ENCODE peak calls at places on chromosomes 11 and 22, in six cellular contexts. P is IMR-90, L is tibial artery, C is hepatocyte, N is esophagus squamous epithelium, M is upper lobe of right lung. G is an unnamed sample.

GRCh38 chr11:78946945-78947914 is 372.6 kb upstream of the NARS2 start:
- DNase-seq in L (no peak), N (no peak), P (no peak), C (peak; percentile 69), M (no peak), G (no peak)

GRCh38 chr22:29626497-29627195 is 23.2 kb downstream of the NF2 start:
- DNase-seq in N (no peak), L (no peak), M (no peak), P (peak; percentile 91), C (no peak), G (no peak)

GRCh38 chr11:62880231-62880802 is 379 bp upstream of the SLC3A2 start:
- DNase-seq in N (no peak), M (no peak), L (no peak), C (peak; percentile 66), P (peak; percentile 88), G (peak; percentile 55)

GRCh38 chr11:15905334-15905733 is 451.0 kb downstream of the SOX6 start:
- DNase-seq in M (peak; percentile 29), C (no peak), N (no peak), P (no peak), L (no peak), G (no peak)

GRCh38 chr11:11569936-11570491 is 51.8 kb downstream of the GALNT18 start:
- DNase-seq in N (no peak), L (peak; percentile 95), P (no peak), M (peak; percentile 70), C (peak; percentile 39), G (no peak)

GRCh38 chr22:29912605-29913398 is 29.8 kb downstream of the MTMR3 start:
- DNase-seq in M (no peak), C (peak; percentile 9), L (no peak), P (peak; percentile 93), N (no peak), G (no peak)

GRCh38 chr22:47016636-47017035 is 254.2 kb downstream of the TBC1D22A start:
- DNase-seq in M (peak; percentile 51), P (no peak), N (no peak), C (no peak), L (peak; percentile 54), G (no peak)

GRCh38 chr11:57349491-57350274 is 11.5 kb downstream of the P2RX3 start:
- DNase-seq in M (peak; percentile 85), L (no peak), P (peak; percentile 33), N (no peak), C (peak; percentile 74), G (no peak)

GRCh38 chr22:29520851-29521250 is 32.7 kb downstream of the THOC5 start:
- DNase-seq in M (no peak), P (peak; percentile 91), C (no peak), L (no peak), N (no peak), G (no peak)

GRCh38 chr11:7651700-7652099 is 21.6 kb downstream of the CYB5R2 start:
- DNase-seq in M (no peak), C (no peak), N (no peak), L (no peak), P (no peak), G (no peak)

GRCh38 chr11:3036419-3036818 is 20.8 kb downstream of the CARS1 start:
- DNase-seq in P (no peak), M (no peak), C (no peak), L (no peak), N (no peak), G (no peak)

GRCh38 chr11:130178992-130179391 is 19.4 kb downstream of the ST14 start:
- DNase-seq in N (no peak), C (no peak), L (no peak), P (no peak), M (no peak), G (no peak)

GRCh38 chr11:85694385-85694980 is 8.5 kb upstream of the CCDC89 start:
- DNase-seq in N (no peak), M (no peak), L (no peak), C (peak; percentile 63), P (peak; percentile 71), G (no peak)

GRCh38 chr11:2721163-2721935 is 21.6 kb upstream of the KCNQ1OT1 start:
- DNase-seq in N (no peak), C (no peak), M (no peak), P (no peak), L (no peak), G (no peak)

GRCh38 chr22:32909561-32910348 is 108.2 kb downstream of the TIMP3 start:
- DNase-seq in C (no peak), L (no peak), N (no peak), P (no peak), M (no peak), G (no peak)

GRCh38 chr11:13126430-13126829 is 117.3 kb downstream of the RASSF10 start:
- DNase-seq in L (no peak), N (no peak), P (peak; percentile 98), M (no peak), C (no peak), G (no peak)

GRCh38 chr11:33899383-33900037 is 7.6 kb upstream of the LMO2 start:
- DNase-seq in L (peak; percentile 89), M (no peak), C (peak; percentile 63), P (peak; percentile 66), N (peak; percentile 11), G (peak; percentile 79)

GRCh38 chr11:14249121-14249963 is 109.6 kb downstream of the RRAS2 start:
- DNase-seq in C (peak; percentile 82), L (no peak), M (peak; percentile 74), P (peak; percentile 53), N (no peak), G (no peak)

GRCh38 chr22:25542231-25542630 is 22.2 kb upstream of the GRK3 start:
- DNase-seq in N (no peak), C (no peak), M (no peak), L (no peak), P (no peak), G (no peak)

GRCh38 chr11:2771758-2772466 is 72.1 kb upstream of the KCNQ1OT1 start:
- DNase-seq in P (no peak), L (peak; percentile 57), M (peak; percentile 55), C (no peak), N (no peak), G (no peak)

GRCh38 chr22:25853501-25853900 is 111.5 kb downstream of the MYO18B start:
- DNase-seq in P (no peak), N (no peak), L (no peak), C (no peak), M (no peak), G (no peak)

GRCh38 chr11:114207096-114207495 is 89.1 kb upstream of the NNMT start:
- DNase-seq in L (no peak), N (no peak), M (no peak), P (no peak), C (no peak), G (no peak)

GRCh38 chr11:13939952-13940610 is 22.4 kb upstream of the SPON1 start:
- DNase-seq in L (no peak), N (no peak), C (no peak), P (no peak), M (no peak), G (no peak)

DNA sequence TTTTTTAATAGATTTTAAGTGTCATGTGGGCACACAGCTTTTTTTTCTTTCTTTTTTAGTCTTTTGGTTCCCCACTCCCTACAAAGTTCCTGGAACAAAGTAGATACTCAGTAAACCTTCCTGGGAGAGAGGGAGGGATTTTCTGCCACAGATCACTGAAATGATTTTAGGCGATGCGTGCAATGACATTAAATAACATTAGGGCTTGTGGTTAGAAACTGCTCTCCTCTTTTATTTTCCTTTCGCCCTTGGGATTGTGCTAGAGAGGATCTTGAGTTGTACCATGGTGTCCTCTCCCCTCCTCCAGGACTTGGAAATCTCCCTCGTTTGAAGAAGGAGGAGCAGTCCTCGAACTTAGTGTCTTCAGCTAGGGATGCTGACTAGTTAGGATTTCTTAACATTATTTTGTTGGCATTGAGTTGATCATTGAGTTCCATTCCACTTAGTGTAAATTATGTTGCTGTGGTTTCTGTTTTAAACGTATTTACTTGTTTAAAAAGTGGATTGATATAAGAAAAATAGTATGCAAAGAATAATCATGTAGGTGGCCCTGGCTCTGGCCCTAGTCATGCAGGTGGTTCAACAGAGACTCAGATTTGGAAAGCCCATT is 88.4 kb downstream of the TRAF6 start:
- DNase-seq in L (no peak), M (no peak), C (no peak), P (peak; percentile 33), N (no peak), G (no peak)
- H3K27ac ChIP-seq in L (no peak overlapping the region), M (peak overlapping the region; percentile 43), C (peak overlapping the region; percentile 28), P (no peak overlapping the region), N (no peak overlapping the region), G (no peak overlapping the region)

DNA sequence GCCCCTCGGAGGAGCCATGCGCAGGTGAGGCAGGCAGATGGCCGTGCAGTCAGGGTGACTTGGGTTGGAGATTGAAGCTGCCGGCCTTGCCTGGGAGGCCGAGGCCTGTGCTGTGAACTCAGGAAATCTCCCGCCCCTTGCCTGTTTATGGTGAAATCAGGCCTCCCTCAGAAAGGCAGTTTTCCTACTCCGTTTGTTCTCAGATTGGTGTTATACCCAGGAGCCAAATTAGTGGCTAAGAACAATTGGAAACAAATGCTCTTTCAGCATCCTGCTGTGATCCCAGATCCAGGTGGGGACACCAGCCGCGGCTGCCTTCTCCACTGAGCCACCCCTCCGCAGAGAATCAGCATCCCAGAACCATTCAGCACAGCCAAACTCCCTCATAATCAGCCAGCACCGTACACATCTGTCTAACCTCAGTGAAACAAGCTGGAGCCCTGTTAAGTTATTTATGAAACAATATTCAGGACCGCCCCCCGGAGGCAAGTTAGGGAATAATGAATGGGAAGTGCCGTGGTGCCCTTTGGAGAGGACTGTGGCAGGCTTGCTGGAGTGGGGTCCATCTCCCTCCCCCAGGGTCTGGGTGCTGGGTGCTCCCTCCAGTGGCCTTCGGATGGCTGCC is 60.0 kb downstream of the PKNOX2 start:
- DNase-seq in C (peak; percentile 42), N (no peak), M (no peak), L (no peak), P (peak; percentile 23), G (no peak)
- TF ChIP-seq CTCF in C (peak; percentile 34), N (no peak), M (peak; percentile 22), L (peak; percentile 31), P (peak; percentile 36), G (peak; percentile 42)

DNA sequence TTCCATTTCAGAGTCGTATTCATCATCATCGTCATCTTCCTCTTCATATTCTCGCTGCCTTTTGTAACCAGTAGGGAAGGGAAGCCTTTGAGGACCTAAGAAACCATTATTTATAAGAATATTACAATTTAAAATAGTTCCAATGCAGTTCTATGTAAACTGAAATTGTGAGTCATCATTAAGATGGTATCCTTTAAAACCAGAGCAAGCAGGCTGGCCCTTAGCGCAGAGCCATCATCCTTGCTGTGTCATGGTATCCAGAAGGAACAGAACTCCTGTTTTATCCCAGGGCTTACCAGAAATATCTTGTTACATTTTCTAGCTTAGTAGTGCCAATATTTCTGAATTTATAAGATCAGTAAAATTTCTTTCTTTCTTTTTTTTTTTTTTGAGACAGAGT is 12.8 kb downstream of the MISFA start:
- DNase-seq in M (no peak), L (no peak), C (no peak), P (peak; percentile 68), N (no peak), G (no peak)
- H3K36me3 ChIP-seq in M (peaks cover 82% of the 10 kb centered on the region), L (peaks cover 69% of the 10 kb centered on the region), C (peaks cover 3% of the 10 kb centered on the region), P (peaks cover 34% of the 10 kb centered on the region), N (peaks cover 86% of the 10 kb centered on the region), G (peaks cover 40% of the 10 kb centered on the region)

DNA sequence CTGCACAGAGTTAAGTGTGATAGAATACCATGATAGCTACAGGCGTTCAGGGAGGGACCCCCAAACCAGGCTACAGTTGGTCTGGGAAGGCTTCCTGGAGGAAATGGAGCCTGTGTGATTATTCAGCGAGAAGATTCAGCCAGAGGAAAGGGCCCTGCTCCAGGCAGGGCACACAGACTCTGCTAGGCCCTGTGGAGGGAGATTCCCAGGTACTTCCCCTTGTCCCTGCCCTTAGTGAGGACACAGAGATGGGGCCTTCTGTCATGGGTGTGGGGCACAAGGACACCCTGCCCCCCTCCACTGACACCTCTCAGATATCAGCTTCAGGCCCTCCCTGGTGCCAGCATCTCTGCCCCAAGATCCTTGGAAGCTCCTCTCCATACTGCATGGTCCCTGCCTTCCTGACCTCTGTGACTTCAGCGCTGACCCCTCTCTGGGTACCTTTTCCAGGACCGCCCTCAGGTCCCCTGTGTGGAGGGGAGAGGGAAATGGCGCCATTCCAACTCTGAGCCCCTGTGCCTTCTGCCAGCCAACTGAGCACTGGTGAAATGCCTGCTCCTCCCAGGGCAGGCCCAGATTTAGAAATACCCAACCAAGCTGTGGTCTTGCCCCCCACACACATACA is 12.6 kb upstream of the POU2F3 start:
- DNase-seq in N (no peak), C (no peak), P (no peak), M (no peak), L (no peak), G (no peak)
- H3K27ac ChIP-seq in N (no peak overlapping the region), C (no peak overlapping the region), P (no peak overlapping the region), M (no peak overlapping the region), L (no peak overlapping the region), G (no peak overlapping the region)